ENCODE peak calls at places on chromosomes 2 and 18, in eight cellular contexts. Q is GM10248, B is HFF-Myc, I is cardiac muscle cell, S is ascending aorta, F is IMR-90, G is HFFc6, T is MCF 10A. K is an unnamed sample.

GRCh38 chr18:29191263-29191662 is 1014.3 kb upstream of the CDH2 start:
- DNase-seq in F (peak), Q (no peak), I (peak), S (no peak), T (peak), G (peak), B (no peak), K (no peak)

GRCh38 chr18:31679133-31679731 is 5.1 kb downstream of the B4GALT6 start:
- DNase-seq in I (peak), T (peak), B (no peak), F (peak), Q (no peak), S (no peak), G (no peak), K (no peak)

GRCh38 chr2:48849770-48850169 is 94.2 kb upstream of the LHCGR start:
- DNase-seq in S (no peak), G (no peak), B (no peak), I (peak), T (peak), F (peak), Q (no peak), K (no peak)

GRCh38 chr18:79877163-79878091 is 74.0 kb downstream of the SLC66A2 start:
- DNase-seq in S (no peak), F (no peak), B (no peak), G (no peak), T (no peak), I (no peak), Q (no peak), K (peak)

GRCh38 chr18:76451475-76452331 is 43.3 kb downstream of the ZNF516 start:
- DNase-seq in I (no peak), F (no peak), T (no peak), B (no peak), Q (no peak), S (no peak), G (no peak), K (peak)

GRCh38 chr2:236512902-236513433 is 56.7 kb upstream of the ACKR3 start:
- DNase-seq in Q (peak), G (peak), T (peak), B (peak), I (peak), S (no peak), F (peak), K (peak)

GRCh38 chr18:12155996-12156395 is 62.4 kb downstream of the ANKRD62 start:
- DNase-seq in S (no peak), T (no peak), B (peak), F (no peak), I (no peak), Q (no peak), G (no peak), K (no peak)

GRCh38 chr2:151860613-151861146 is 32.5 kb upstream of the ARL5A start:
- DNase-seq in Q (no peak), B (no peak), I (no peak), T (no peak), G (no peak), F (no peak), S (no peak), K (no peak)

GRCh38 chr2:239328306-239329191 is 72.3 kb downstream of the HDAC4 start:
- DNase-seq in B (peak), I (peak), S (no peak), T (no peak), G (peak), F (peak), Q (no peak), K (peak)

GRCh38 chr18:68438983-68439382 is 275.9 kb downstream of the TMX3 start:
- DNase-seq in F (peak), I (peak), S (no peak), T (peak), Q (no peak), G (peak), B (no peak), K (no peak)

GRCh38 chr18:48184118-48184517 is 225.1 kb downstream of the ZBTB7C start:
- DNase-seq in G (no peak), Q (no peak), T (peak), S (no peak), I (peak), F (no peak), B (no peak), K (no peak)

GRCh38 chr2:28359222-28360065 is 33.2 kb upstream of the FOSL2 start:
- DNase-seq in S (peak), T (peak), G (no peak), F (peak), Q (peak), I (peak), B (no peak), K (no peak)

GRCh38 chr18:4450065-4450676 is 4.9 kb downstream of the DLGAP1 start:
- DNase-seq in B (no peak), S (no peak), Q (no peak), F (no peak), G (no peak), I (no peak), T (no peak), K (no peak)

GRCh38 chr18:4453712-4454547 is 1.2 kb downstream of the DLGAP1 start:
- DNase-seq in I (no peak), Q (peak), G (no peak), F (no peak), B (no peak), T (no peak), S (no peak), K (peak)

GRCh38 chr18:4454548-4455112 is 477 bp downstream of the DLGAP1 start:
- DNase-seq in F (no peak), T (no peak), B (no peak), S (no peak), Q (peak), I (no peak), G (no peak), K (peak)

DNA sequence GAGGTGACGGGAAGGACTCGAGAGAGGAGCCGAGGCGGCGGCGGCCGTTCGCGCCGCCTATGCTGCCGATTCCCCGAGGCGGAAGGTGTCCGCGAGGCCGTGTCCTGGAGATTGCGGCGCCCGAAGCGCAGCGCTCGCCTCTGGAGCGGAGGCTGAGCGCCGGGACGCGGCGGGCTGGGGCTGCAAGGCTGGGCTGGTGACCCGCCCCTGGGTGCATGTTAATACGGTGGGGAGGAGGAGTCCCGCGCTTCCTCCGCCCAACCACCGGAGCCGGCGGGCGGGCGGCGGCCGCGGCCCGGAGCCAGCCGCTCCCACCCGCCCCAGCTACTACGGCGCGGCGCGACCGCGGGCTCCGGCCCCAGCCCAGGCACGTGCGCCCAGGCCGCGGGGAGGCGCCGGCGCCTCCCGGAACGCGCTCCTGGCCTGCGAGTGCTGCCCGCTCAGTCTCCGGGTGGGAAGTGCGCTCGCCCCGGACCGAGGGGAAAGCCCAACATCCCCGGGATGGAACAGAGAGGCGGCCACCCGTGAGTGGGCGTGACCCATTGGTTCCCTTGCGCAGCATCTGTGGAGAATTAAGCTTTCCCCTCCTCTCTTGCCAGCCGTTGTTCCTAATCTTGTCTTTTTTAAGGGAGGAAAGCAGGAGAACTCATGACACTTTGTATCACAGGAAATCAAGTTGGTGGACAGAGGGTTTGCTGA is at the start of gene DLGAP1:
- DNase-seq in T (no peak), G (no peak), F (no peak), S (no peak), Q (peak), I (peak), B (no peak), K (peak)
- TF ChIP-seq CTCF in T (no peak), G (no peak), F (no peak), S (no peak), Q (no peak), I (no peak), B (no peak), K (no peak)

GRCh38 chr2:77434880-77435279 is 87.3 kb downstream of the LRRTM4 start:
- DNase-seq in B (no peak), G (no peak), S (no peak), T (no peak), I (no peak), F (no peak), Q (no peak), K (no peak)
- TF ChIP-seq CTCF in B (no peak), G (no peak), S (no peak), T (no peak), I (no peak), F (no peak), Q (no peak), K (peak)

DNA sequence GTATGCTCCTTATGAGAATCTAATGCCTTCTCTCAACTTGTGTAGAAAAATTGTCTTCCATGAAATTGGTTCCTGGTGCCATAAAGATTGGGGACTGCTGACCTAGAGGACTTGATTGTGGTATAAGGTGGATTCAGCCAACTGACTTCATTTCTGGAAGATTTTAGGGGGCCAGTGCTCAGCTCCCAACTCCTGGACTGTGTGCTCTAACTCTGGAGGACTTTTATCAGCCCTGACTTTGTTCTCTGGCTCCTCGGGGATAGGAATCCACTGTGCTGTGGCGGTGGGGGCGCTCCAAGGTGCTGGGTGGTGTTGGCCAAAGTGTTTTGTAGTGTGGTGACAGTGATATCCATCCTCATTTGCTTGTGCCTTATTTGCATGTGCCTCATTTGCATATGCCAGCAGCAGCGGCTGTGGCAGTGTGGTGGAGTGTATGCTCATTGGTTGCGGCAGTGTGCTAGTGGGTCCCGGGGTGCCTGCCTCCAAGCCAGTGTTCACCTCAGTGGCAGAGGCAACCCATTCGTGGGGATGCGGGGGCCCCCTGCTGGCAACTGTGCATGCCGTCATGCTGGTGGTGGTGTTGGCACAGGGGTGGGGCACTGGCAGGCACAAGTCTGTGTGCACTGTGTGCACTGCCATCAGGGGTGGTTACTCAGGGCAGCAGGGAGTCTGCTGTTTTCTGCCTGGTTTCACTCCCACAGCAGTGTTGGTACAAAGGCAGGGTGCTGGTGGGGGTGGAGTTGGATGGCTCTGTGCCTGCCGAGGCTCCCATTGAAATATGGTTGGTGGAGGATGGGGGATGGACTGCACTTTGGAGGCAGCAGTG is 19.6 kb downstream of the EHBP1 start:
- DNase-seq in G (no peak), Q (no peak), T (peak), I (no peak), S (no peak), F (no peak), B (no peak), K (peak)
- TF ChIP-seq CTCF in G (peak), Q (no peak), T (peak), I (peak), S (no peak), F (peak), B (peak), K (no peak)

GRCh38 chr18:24413148-24413547 is 13.3 kb upstream of the IMPACT start:
- DNase-seq in T (peak), Q (no peak), F (no peak), I (peak), G (no peak), B (no peak), S (no peak), K (no peak)
- TF ChIP-seq CTCF in T (peak), Q (no peak), F (peak), I (peak), G (peak), B (peak), S (no peak), K (no peak)

GRCh38 chr2:97662895-97663625 is 784 bp downstream of the ACTR1B start:
- DNase-seq in I (peak), T (peak), Q (peak), B (peak), G (peak), F (peak), S (peak), K (peak)
- TF ChIP-seq CTCF in I (no peak), T (no peak), Q (no peak), B (no peak), G (no peak), F (no peak), S (no peak), K (no peak)

DNA sequence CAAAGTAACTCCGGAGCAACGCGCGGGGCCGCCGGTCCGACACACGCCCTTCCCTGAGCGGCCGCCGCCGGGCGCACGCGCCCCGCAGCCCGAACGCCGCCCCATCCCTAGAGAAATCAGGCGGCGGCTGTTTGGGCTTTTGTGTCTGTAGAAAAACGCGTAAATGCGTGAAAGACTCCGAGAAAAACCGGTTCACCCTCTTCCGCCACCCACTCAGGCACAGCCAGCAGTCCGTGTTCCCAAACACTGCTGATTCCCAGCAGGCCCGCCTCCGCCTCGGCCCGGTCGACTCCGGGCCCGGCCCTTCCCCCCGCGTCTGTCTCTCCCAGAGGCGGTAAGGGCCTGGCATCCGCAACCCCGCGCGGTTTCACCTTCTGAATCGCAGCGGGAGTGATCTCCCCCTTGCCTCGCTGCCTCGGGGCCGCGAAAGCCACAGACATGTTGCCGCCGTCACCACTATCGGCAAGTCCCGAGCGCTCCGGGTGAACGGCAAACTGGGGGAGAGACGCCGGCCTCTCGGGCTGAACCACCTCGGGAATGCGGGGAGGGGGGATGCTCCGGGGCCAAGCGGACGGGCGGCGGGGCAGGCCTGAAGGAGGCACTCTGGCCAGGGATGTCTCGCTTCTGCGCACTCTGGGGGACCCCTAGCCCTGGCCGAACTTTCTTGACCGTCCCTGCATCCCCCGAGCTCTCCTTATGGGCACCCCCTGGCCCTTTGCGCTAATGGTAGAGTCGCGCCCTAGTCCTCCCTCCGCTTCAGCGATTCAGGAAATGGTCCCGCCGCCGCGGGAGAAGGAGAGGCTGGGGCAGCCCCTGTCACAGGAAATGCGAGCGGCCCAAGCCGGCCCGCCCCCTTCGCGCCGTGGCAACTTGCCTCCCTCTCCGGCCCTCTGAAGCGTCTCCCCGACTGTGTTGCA is at the start of gene SS18:
- DNase-seq in G (peak), I (peak), Q (peak), S (peak), B (peak), F (peak), T (peak), K (peak)
- TF ChIP-seq CTCF in G (no peak), I (no peak), Q (no peak), S (no peak), B (no peak), F (no peak), T (no peak), K (no peak)

GRCh38 chr2:36544638-36545338 is 53.2 kb downstream of the FEZ2 start:
- DNase-seq in T (no peak), B (no peak), S (no peak), F (peak), I (no peak), G (no peak), Q (no peak), K (no peak)
- TF ChIP-seq CTCF in T (peak), B (no peak), S (no peak), F (peak), I (peak), G (peak), Q (no peak), K (no peak)

K was measured in nephron progenitor cell.